ENCODE peak calls at places on chromosomes 3 and 15, in five cellular contexts. C, E, T, J and A are unnamed samples. For H3K4me1, the result is how much of the 10 kb centered on the place peaks cover.

GRCh38 chr15:95825672-95826387 is 504.7 kb upstream of the NR2F2 start:
- DNase-seq in C (no peak), E (no peak), T (no peak), J (no peak), A (no peak)

GRCh38 chr3:102181202-102181920 is 253.5 kb upstream of the ZPLD1 start:
- DNase-seq in C (no peak), E (no peak), T (peak), J (no peak), A (no peak)

GRCh38 chr3:173395073-173395411 is 2.5 kb upstream of the NLGN1 start:
- DNase-seq in C (no peak), E (no peak), T (no peak), J (no peak), A (no peak)

GRCh38 chr15:44087578-44088190 is 107.4 kb downstream of the FRMD5 start:
- DNase-seq in C (no peak), E (no peak), T (no peak), J (no peak), A (no peak)

GRCh38 chr3:49998326-49998725 is 58.4 kb downstream of the RBM6 start:
- DNase-seq in C (no peak), E (no peak), T (no peak), J (no peak), A (no peak)

GRCh38 chr3:71978150-71978721 is 193.3 kb upstream of the PROK2 start:
- DNase-seq in C (no peak), E (no peak), T (no peak), J (no peak), A (no peak)

GRCh38 chr15:83930813-83931212 is 276.9 kb downstream of the ADAMTSL3 start:
- DNase-seq in C (no peak), E (peak), T (no peak), J (no peak), A (no peak)

GRCh38 chr3:95048564-95048963 is 985.7 kb downstream of the NSUN3 start:
- DNase-seq in C (no peak), E (no peak), T (peak), J (no peak), A (no peak)

GRCh38 chr3:110017304-110017703 is 680.0 kb upstream of the DPPA4 start:
- DNase-seq in C (no peak), E (no peak), T (no peak), J (no peak), A (no peak)

GRCh38 chr3:71245052-71245488 is 338.5 kb downstream of the FOXP1 start:
- DNase-seq in C (no peak), E (peak), T (no peak), J (no peak), A (peak)

GRCh38 chr3:194935061-194935460 is 249.4 kb downstream of the FAM43A start:
- DNase-seq in C (no peak), E (no peak), T (no peak), J (peak), A (no peak)

GRCh38 chr15:80567721-80568157 is 127.4 kb upstream of the ABHD17C start:
- DNase-seq in C (no peak), E (peak), T (peak), J (no peak), A (peak)

GRCh38 chr3:154178172-154178571 is 57.0 kb downstream of the ARHGEF26 start:
- DNase-seq in C (no peak), E (no peak), T (no peak), J (no peak), A (no peak)
- H3K4me1 ChIP-seq in C (under half), E (under half), T (under half), J (half or more), A (under half)

DNA sequence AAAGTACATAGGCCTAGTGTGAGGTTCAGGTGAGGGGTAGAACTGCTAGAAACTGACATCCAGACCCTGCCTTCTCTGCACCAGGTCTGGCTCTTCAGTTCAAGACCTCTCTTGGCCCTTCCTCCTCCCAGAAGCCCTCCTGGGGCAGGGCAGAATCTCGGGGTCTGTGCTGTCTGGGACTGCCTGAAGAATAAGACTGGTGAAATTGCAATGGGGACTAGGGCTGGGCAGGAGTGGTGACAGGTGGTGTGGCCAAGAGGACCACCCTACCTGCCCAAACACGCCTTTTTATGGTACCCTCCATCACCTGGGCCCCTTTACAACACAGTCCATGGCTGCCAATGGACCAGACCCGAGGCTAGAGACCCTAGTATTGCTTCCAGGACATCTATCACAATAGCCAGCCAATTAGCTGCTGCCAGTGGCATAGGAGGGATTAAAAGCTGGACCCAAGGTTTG is 1.5 kb upstream of the NCKIPSD start:
- DNase-seq in C (no peak), E (no peak), T (no peak), J (no peak), A (no peak)
- TF ChIP-seq POLR2A in C (no peak), E (no peak), T (no peak), J (no peak), A (no peak)

DNA sequence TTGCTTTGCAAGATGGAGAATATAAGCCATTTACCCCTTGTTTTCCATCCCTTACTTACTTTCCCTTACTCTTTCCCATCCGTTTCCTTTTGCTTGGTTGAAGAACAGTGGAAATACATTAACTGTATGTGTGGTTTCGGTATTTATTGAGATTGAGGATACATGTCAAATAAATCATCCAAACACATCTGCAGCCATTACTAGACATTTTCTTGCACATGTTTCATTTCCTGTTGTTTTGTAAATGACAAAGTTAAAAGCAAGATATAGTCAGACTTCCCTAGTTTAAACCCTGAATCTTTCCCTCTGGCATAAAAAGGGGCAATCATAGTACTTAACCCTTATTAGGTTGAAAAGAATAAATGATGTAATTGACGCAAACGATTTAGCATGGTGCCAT is 82.1 kb upstream of the BCHE start:
- DNase-seq in C (no peak), E (no peak), T (no peak), J (no peak), A (no peak)
- H3K4me1 ChIP-seq in C (under half), E (under half), T (under half), J (under half), A (under half)

DNA sequence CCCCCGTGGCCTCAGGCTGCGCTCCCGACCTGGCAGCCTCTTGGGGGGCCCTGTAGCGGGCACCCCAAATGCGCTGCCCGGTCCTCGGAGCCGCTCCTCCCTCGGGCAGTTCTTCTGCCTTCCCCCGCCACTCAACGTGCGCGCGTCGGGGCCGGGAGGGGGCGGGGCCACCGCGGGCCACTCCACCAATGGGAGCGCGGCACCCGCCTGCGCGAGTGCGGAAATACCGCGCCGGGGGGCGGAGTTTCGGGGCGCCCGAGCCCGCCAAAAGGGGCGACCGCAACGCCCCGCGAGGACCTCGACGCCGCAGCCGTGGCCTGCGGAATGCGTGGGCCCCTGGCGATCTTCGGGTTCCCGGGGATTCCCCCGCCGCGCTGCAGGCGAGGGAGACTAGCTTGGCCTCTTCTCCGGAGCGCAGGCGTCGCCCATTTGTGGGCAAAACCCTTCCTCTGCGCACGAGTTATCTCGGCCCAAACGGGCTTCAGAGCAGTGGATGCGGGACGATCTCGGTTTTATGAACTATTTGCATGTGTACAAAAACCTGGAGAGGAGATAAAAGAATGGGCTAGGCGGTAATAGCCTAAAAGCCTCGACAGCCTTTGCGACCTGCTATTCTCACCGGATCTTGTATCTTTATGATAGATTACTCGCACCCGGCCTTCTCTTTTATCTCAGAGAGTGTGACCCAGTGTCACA is at the start of gene TASOR:
- DNase-seq in C (peak), E (peak), T (peak), J (peak), A (peak)
- TF ChIP-seq POLR2A in C (peak), E (peak), T (peak), J (peak), A (peak)